ENCODE peak calls at places on chromosomes 16 and 17, in six cellular contexts. A is AG09319; T is fibroblast of lung; U is DND-41; K is CD4-positive, alpha-beta T cell; Y is progenitor cell of endocrine pancreas. F is an unnamed sample.

GRCh38 chr17:18208092-18208491 is 17.3 kb upstream of the LLGL1 start:
- DNase-seq in A (no peak), T (no peak), U (no peak), K (no peak), Y (no peak), F (no peak)

GRCh38 chr17:41382396-41382795 is 290 bp upstream of the KRT34 start:
- DNase-seq in A (no peak), T (peak; percentile 43), U (no peak), K (no peak), Y (no peak), F (no peak)

GRCh38 chr17:50288306-50288705 is 14.0 kb downstream of the TMEM92 start:
- DNase-seq in A (no peak), T (no peak), U (no peak), K (no peak), Y (no peak), F (no peak)

GRCh38 chr16:1195393-1195666 is 29.7 kb downstream of the TPSG1 start:
- DNase-seq in A (no peak), T (no peak), U (no peak), K (no peak), Y (no peak), F (no peak)

GRCh38 chr17:8397636-8398035 is at the start of gene RNF222:
- DNase-seq in A (no peak), T (no peak), U (no peak), K (no peak), Y (no peak), F (no peak)

GRCh38 chr17:76735006-76735405 is 2.1 kb downstream of the SRSF2 start:
- DNase-seq in A (no peak), T (peak; percentile 53), U (no peak), K (no peak), Y (no peak), F (no peak)

GRCh38 chr16:89922884-89923639 is at the start of gene TUBB3:
- DNase-seq in A (peak; percentile 55), T (peak; percentile 81), U (no peak), K (no peak), Y (peak; percentile 66), F (peak; percentile 87)

GRCh38 chr17:81865733-81866439 is 5.3 kb downstream of the ARHGDIA start:
- DNase-seq in A (no peak), T (no peak), U (peak; percentile 26), K (no peak), Y (no peak), F (no peak)

GRCh38 chr16:88977028-88977844 is at the start of gene CBFA2T3:
- DNase-seq in A (no peak), T (peak; percentile 38), U (no peak), K (no peak), Y (no peak), F (no peak)

GRCh38 chr17:80223142-80223815 is 3.1 kb downstream of the SLC26A11 start:
- DNase-seq in A (no peak), T (no peak), U (no peak), K (no peak), Y (no peak), F (no peak)

GRCh38 chr17:66673668-66674276 is 161.1 kb upstream of the CACNG5 start:
- DNase-seq in A (no peak), T (peak; percentile 71), U (peak; percentile 24), K (peak; percentile 38), Y (peak; percentile 21), F (no peak)

GRCh38 chr16:89696598-89697128 is 4.8 kb downstream of the SPATA2L start:
- DNase-seq in A (no peak), T (peak; percentile 18), U (no peak), K (no peak), Y (no peak), F (no peak)

GRCh38 chr17:78723957-78724356 is 58.1 kb downstream of the CYTH1 start:
- DNase-seq in A (no peak), T (no peak), U (no peak), K (no peak), Y (no peak), F (no peak)

GRCh38 chr16:13453325-13453724 is 466.6 kb upstream of the ERCC4 start:
- DNase-seq in A (no peak), T (no peak), U (no peak), K (no peak), Y (no peak), F (no peak)

GRCh38 chr17:34420254-34420766 is 57.3 kb upstream of the CCL1 start:
- DNase-seq in A (peak; percentile 19), T (peak; percentile 61), U (peak; percentile 85), K (peak; percentile 57), Y (peak; percentile 67), F (peak; percentile 24)

GRCh38 chr16:68420366-68420765 is 27.9 kb downstream of the SMPD3 start:
- DNase-seq in A (no peak), T (no peak), U (no peak), K (no peak), Y (no peak), F (no peak)

GRCh38 chr16:86029131-86029741 is 130.3 kb downstream of the IRF8 start:
- DNase-seq in A (peak; percentile 2), T (peak; percentile 52), U (peak; percentile 41), K (no peak), Y (no peak), F (no peak)

GRCh38 chr16:66408181-66409048 is 18.7 kb upstream of the BEAN1 start:
- DNase-seq in A (no peak), T (peak; percentile 59), U (peak; percentile 66), K (no peak), Y (no peak), F (no peak)

GRCh38 chr16:86510465-86511261 is at the start of gene FOXF1:
- DNase-seq in A (no peak), T (peak; percentile 81), U (no peak), K (no peak), Y (no peak), F (no peak)

GRCh38 chr16:68985855-68986254 is 119.6 kb upstream of the HAS3 start:
- DNase-seq in A (no peak), T (peak; percentile 78), U (no peak), K (no peak), Y (no peak), F (no peak)

GRCh38 chr17:72150632-72151460 is 30.0 kb downstream of the SOX9 start:
- DNase-seq in A (no peak), T (no peak), U (no peak), K (no peak), Y (no peak), F (no peak)

GRCh38 chr16:29699324-29700219 is 20.6 kb downstream of the QPRT start:
- DNase-seq in A (no peak), T (no peak), U (no peak), K (no peak), Y (no peak), F (no peak)

GRCh38 chr16:84351630-84352029 is 16.7 kb upstream of the ATP2C2 start:
- DNase-seq in A (no peak), T (no peak), U (no peak), K (no peak), Y (no peak), F (no peak)

GRCh38 chr17:73043686-73044581 is 48.6 kb downstream of the SLC39A11 start:
- DNase-seq in A (peak; percentile 79), T (peak; percentile 99), U (no peak), K (no peak), Y (no peak), F (no peak)

DNA sequence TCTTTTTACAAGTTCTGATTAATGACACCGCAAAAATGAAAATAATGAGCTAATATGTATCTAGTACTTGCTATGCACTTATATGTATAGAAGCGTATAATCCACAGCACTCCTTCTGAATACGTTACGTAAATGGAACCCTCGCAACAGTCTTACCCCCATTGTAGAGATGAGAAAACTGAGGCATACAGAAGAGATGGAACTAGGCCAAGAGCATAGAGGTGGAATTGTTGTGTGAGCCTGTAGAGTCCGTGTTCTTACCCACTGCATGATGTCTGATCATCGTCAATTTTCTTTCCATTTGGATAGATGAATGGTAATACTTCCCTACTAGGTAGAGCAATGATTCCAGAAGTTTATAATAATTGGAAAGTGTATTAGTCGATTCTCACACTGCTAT is 394.1 kb downstream of the WWOX start:
- DNase-seq in A (no peak), T (no peak), U (no peak), K (no peak), Y (no peak), F (no peak)
- TF ChIP-seq CTCF in A (no peak), T (no peak), U (no peak), K (no peak), Y (no peak), F (no peak)

DNA sequence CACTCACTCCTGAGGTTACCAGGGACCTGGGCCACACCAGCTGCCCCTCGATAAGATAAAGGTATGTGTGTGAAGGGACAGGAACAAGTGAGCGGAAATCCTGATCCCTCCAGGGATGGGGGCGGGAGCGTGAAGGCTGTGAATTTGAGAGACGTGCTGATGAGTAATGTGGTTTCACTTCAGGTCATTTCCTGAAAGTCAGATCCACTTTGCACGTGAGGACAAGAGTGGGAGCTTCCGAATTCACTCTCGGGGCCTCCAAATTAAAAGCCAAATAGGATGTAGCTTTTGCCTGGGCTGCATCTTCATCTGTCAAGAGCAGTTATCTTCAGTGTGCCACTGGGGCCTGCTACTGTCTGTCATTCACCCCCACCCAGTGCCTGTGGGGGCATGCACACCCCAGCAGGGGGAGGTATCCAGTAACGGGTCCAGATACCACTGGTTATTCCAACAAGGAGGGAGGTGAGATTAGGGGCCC is 87.4 kb upstream of the LHX1 start:
- DNase-seq in A (no peak), T (peak; percentile 34), U (peak; percentile 7), K (no peak), Y (no peak), F (no peak)
- TF ChIP-seq CTCF in A (no peak), T (peak; percentile 20), U (peak; percentile 32), K (no peak), Y (no peak), F (no peak)

GRCh38 chr16:81745704-81746558 is 33.2 kb upstream of the PLCG2 start:
- DNase-seq in A (no peak), T (peak; percentile 60), U (peak; percentile 86), K (peak; percentile 54), Y (peak; percentile 35), F (no peak)
- TF ChIP-seq CTCF in A (no peak), T (no peak), U (no peak), K (no peak), Y (no peak), F (no peak)

DNA sequence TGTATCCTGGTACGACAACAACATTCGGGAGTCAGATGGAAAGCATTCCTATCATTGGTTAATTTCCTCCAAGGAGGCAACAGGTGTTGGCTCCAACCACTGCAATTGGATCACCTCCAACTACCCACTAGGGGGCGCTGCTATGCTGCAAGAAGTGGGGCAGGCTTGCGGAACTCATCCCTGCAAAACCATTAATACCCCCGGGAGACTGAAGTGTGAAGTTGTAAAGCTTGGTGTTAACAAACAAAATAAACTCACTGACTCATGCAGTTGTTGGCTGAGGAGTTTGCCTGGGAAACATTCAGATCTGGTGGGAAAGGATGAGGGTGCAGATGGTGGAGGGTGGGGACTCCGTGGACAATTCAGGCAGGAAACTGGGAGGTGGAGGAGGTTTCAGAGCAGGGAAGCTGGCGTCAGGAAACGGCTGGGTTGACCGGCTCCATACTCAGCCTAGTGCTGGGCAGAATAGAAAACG is 84.9 kb downstream of the HS3ST2 start:
- DNase-seq in A (peak; percentile 1), T (peak; percentile 65), U (peak; percentile 66), K (peak; percentile 9), Y (peak; percentile 75), F (no peak)
- TF ChIP-seq CTCF in A (peak; percentile 58), T (peak; percentile 75), U (peak; percentile 90), K (no peak), Y (peak; percentile 94), F (peak; percentile 87)

GRCh38 chr17:14775761-14776492 is 475.0 kb downstream of the HS3ST3B1 start:
- DNase-seq in A (no peak), T (no peak), U (no peak), K (no peak), Y (no peak), F (no peak)
- TF ChIP-seq CTCF in A (no peak), T (no peak), U (no peak), K (no peak), Y (no peak), F (no peak)